ENCODE peak calls at places on chromosome 10, in four cellular contexts. One of them, this sample, is unnamed.

GRCh38 chr10:58608356-58608755 is 95.7 kb downstream of the BICC1 start:
- DNase-seq in GM03348: no peak
- DNase-seq in activated CD4-positive, alpha-beta memory T cell treated with anti-CD3 and anti-CD28 coated beads for 36 hours: no peak
- DNase-seq in GM12891: no peak
- DNase-seq in this sample: no peak

GRCh38 chr10:112183329-112184051 is at the start of gene GPAM:
- DNase-seq in GM03348: peak
- DNase-seq in activated CD4-positive, alpha-beta memory T cell treated with anti-CD3 and anti-CD28 coated beads for 36 hours: peak
- DNase-seq in GM12891: peak
- DNase-seq in this sample: peak

GRCh38 chr10:130179640-130180039 is 43.4 kb downstream of the GLRX3 start:
- DNase-seq in GM03348: no peak
- DNase-seq in activated CD4-positive, alpha-beta memory T cell treated with anti-CD3 and anti-CD28 coated beads for 36 hours: peak
- DNase-seq in GM12891: no peak
- DNase-seq in this sample: no peak

GRCh38 chr10:119118231-119118630 is 14.3 kb downstream of the DENND10 start:
- DNase-seq in GM03348: no peak
- DNase-seq in activated CD4-positive, alpha-beta memory T cell treated with anti-CD3 and anti-CD28 coated beads for 36 hours: no peak
- DNase-seq in GM12891: no peak
- DNase-seq in this sample: no peak

GRCh38 chr10:60444494-60445064 is 54.9 kb upstream of the ANK3 start:
- DNase-seq in GM03348: peak
- DNase-seq in activated CD4-positive, alpha-beta memory T cell treated with anti-CD3 and anti-CD28 coated beads for 36 hours: no peak
- DNase-seq in GM12891: no peak
- DNase-seq in this sample: no peak

GRCh38 chr10:94192974-94193373 is 169.8 kb downstream of the NOC3L start:
- DNase-seq in GM03348: no peak
- DNase-seq in activated CD4-positive, alpha-beta memory T cell treated with anti-CD3 and anti-CD28 coated beads for 36 hours: no peak
- DNase-seq in GM12891: no peak
- DNase-seq in this sample: no peak

GRCh38 chr10:75428434-75429158 is 2.8 kb upstream of the LRMDA start:
- DNase-seq in GM03348: no peak
- DNase-seq in activated CD4-positive, alpha-beta memory T cell treated with anti-CD3 and anti-CD28 coated beads for 36 hours: no peak
- DNase-seq in GM12891: no peak
- DNase-seq in this sample: no peak

GRCh38 chr10:34295142-34295548 is 520.0 kb downstream of the PARD3 start:
- DNase-seq in GM03348: no peak
- DNase-seq in activated CD4-positive, alpha-beta memory T cell treated with anti-CD3 and anti-CD28 coated beads for 36 hours: no peak
- DNase-seq in GM12891: no peak
- DNase-seq in this sample: no peak

GRCh38 chr10:29120216-29120615 is 168.7 kb upstream of the LYZL1 start:
- DNase-seq in GM03348: peak
- DNase-seq in activated CD4-positive, alpha-beta memory T cell treated with anti-CD3 and anti-CD28 coated beads for 36 hours: no peak
- DNase-seq in GM12891: no peak
- DNase-seq in this sample: no peak

GRCh38 chr10:6218692-6219493 is 16.2 kb downstream of the PFKFB3 start:
- DNase-seq in GM03348: peak
- DNase-seq in activated CD4-positive, alpha-beta memory T cell treated with anti-CD3 and anti-CD28 coated beads for 36 hours: no peak
- DNase-seq in GM12891: no peak
- DNase-seq in this sample: no peak

GRCh38 chr10:91702586-91703088 is 69.8 kb upstream of the PPP1R3C start:
- DNase-seq in GM03348: no peak
- DNase-seq in activated CD4-positive, alpha-beta memory T cell treated with anti-CD3 and anti-CD28 coated beads for 36 hours: no peak
- DNase-seq in GM12891: no peak
- DNase-seq in this sample: no peak

GRCh38 chr10:99930731-99931550 is 78.8 kb downstream of the DNMBP start:
- DNase-seq in GM03348: no peak
- DNase-seq in activated CD4-positive, alpha-beta memory T cell treated with anti-CD3 and anti-CD28 coated beads for 36 hours: no peak
- DNase-seq in GM12891: no peak
- DNase-seq in this sample: no peak

GRCh38 chr10:122462533-122463465 is 1.4 kb downstream of the HTRA1 start:
- DNase-seq in GM03348: peak
- DNase-seq in activated CD4-positive, alpha-beta memory T cell treated with anti-CD3 and anti-CD28 coated beads for 36 hours: peak
- DNase-seq in GM12891: no peak
- DNase-seq in this sample: no peak

GRCh38 chr10:118504044-118504944 is 91.2 kb downstream of the PRLHR start:
- DNase-seq in GM03348: peak
- DNase-seq in activated CD4-positive, alpha-beta memory T cell treated with anti-CD3 and anti-CD28 coated beads for 36 hours: no peak
- DNase-seq in GM12891: no peak
- DNase-seq in this sample: no peak

GRCh38 chr10:31213959-31214358 is 105.1 kb upstream of the ZEB1 start:
- DNase-seq in GM03348: no peak
- DNase-seq in activated CD4-positive, alpha-beta memory T cell treated with anti-CD3 and anti-CD28 coated beads for 36 hours: no peak
- DNase-seq in GM12891: no peak
- DNase-seq in this sample: no peak

GRCh38 chr10:111830360-111830759 is 353.2 kb downstream of the GPAM start:
- DNase-seq in GM03348: no peak
- DNase-seq in activated CD4-positive, alpha-beta memory T cell treated with anti-CD3 and anti-CD28 coated beads for 36 hours: no peak
- DNase-seq in GM12891: no peak
- DNase-seq in this sample: no peak

GRCh38 chr10:97596101-97597055 is 6.9 kb downstream of the C10orf62 start:
- DNase-seq in GM03348: peak
- DNase-seq in activated CD4-positive, alpha-beta memory T cell treated with anti-CD3 and anti-CD28 coated beads for 36 hours: no peak
- DNase-seq in GM12891: no peak
- DNase-seq in this sample: no peak

GRCh38 chr10:69769395-69769989 is 32.2 kb upstream of the COL13A1 start:
- DNase-seq in GM03348: peak
- DNase-seq in activated CD4-positive, alpha-beta memory T cell treated with anti-CD3 and anti-CD28 coated beads for 36 hours: no peak
- DNase-seq in GM12891: no peak
- DNase-seq in this sample: no peak

GRCh38 chr10:99341860-99342517 is 12.8 kb downstream of the CNNM1 start:
- DNase-seq in GM03348: peak
- DNase-seq in activated CD4-positive, alpha-beta memory T cell treated with anti-CD3 and anti-CD28 coated beads for 36 hours: no peak
- DNase-seq in GM12891: no peak
- DNase-seq in this sample: no peak

GRCh38 chr10:31770307-31770902 is 158.2 kb downstream of the ARHGAP12 start:
- DNase-seq in GM03348: no peak
- DNase-seq in activated CD4-positive, alpha-beta memory T cell treated with anti-CD3 and anti-CD28 coated beads for 36 hours: peak
- DNase-seq in GM12891: peak
- DNase-seq in this sample: no peak

This sample was measured in DMS79.